ENCODE peak calls at places on chromosomes 11 and 22, in nine cellular contexts. W is pulmonary artery endothelial cell; J is NCI-H1092 treated with DMSO at 0.1 percent for 48 hours; N is T-cell; K is substantia nigra; Y is lower lobe of right lung; R is kidney glomerular epithelial cell; G is activated CD4-positive, alpha-beta T cell treated with anti-CD3 and anti-CD28 coated beads for 24 hours; D is HCT116. O is an unnamed sample.

GRCh38 chr11:6604081-6604626 is 580 bp downstream of the ILK start:
- DNase-seq in W (no peak), K (no peak), J (peak; percentile 48), R (peak; percentile 73), D (no peak), N (peak; percentile 52), Y (no peak), G (peak; percentile 16), O (no peak)

GRCh38 chr11:134261626-134262488 is 8.5 kb downstream of the ACAD8 start:
- DNase-seq in R (peak; percentile 3), N (peak; percentile 18), W (no peak), G (no peak), J (peak; percentile 42), K (no peak), Y (no peak), D (peak; percentile 6), O (peak; percentile 37)

GRCh38 chr22:25366876-25367466 is 147.5 kb downstream of the CRYBB2 start:
- DNase-seq in D (no peak), R (no peak), Y (peak; percentile 28), K (no peak), G (no peak), W (no peak), J (no peak), N (no peak), O (no peak)

GRCh38 chr11:10394229-10395100 is 60.6 kb upstream of the AMPD3 start:
- DNase-seq in W (no peak), N (no peak), D (no peak), J (no peak), R (no peak), Y (no peak), G (no peak), K (no peak), O (no peak)

GRCh38 chr22:19556963-19557545 is 32.8 kb upstream of the CLDN5 start:
- DNase-seq in D (no peak), N (no peak), R (no peak), G (no peak), W (no peak), J (no peak), K (no peak), Y (no peak), O (no peak)

GRCh38 chr11:114115406-114116054 is 56.0 kb downstream of the ZBTB16 start:
- DNase-seq in K (no peak), W (no peak), N (no peak), J (no peak), R (no peak), G (no peak), D (no peak), Y (no peak), O (no peak)

GRCh38 chr11:57752954-57753353 is 1.3 kb upstream of the BTBD18 start:
- DNase-seq in G (no peak), D (no peak), K (no peak), N (no peak), J (no peak), W (no peak), Y (no peak), R (no peak), O (no peak)

GRCh38 chr11:102470257-102470656 is 17.7 kb upstream of the TMEM123 start:
- DNase-seq in W (no peak), K (no peak), G (no peak), D (no peak), R (no peak), J (no peak), Y (no peak), N (peak; percentile 34), O (no peak)

GRCh38 chr11:71429701-71430100 is 18.5 kb downstream of the DHCR7 start:
- DNase-seq in G (no peak), R (no peak), K (no peak), W (no peak), N (no peak), D (no peak), Y (no peak), J (no peak), O (no peak)

GRCh38 chr11:22432331-22433065 is 94.3 kb downstream of the SLC17A6 start:
- DNase-seq in K (peak; percentile 4), N (no peak), D (no peak), J (peak; percentile 78), R (no peak), G (no peak), Y (no peak), W (peak; percentile 63), O (peak; percentile 57)